ENCODE peak calls at places on chromosomes 2 and 18, in five cellular contexts. One of them, this sample, is unnamed.
A peak's percentile ranks its signal among the peaks of the same experiment; 100 is the strongest.

GRCh38 chr18:58512161-58512581 is 116.7 kb downstream of the ALPK2 start:
- DNase-seq in left ventricle myocardium inferior: no peak
- DNase-seq in PC-9: no peak
- DNase-seq in heart left ventricle: no peak
- DNase-seq in RWPE2: no peak
- DNase-seq in this sample: no peak

GRCh38 chr2:19187323-19188020 is 171.0 kb downstream of the OSR1 start:
- DNase-seq in heart left ventricle: no peak
- DNase-seq in PC-9: no peak
- DNase-seq in left ventricle myocardium inferior: no peak
- DNase-seq in RWPE2: no peak
- DNase-seq in this sample: no peak

GRCh38 chr2:9382604-9383235 is 40.6 kb downstream of the ITGB1BP1 start:
- DNase-seq in RWPE2: no peak
- DNase-seq in heart left ventricle: no peak
- DNase-seq in PC-9: no peak
- DNase-seq in left ventricle myocardium inferior: no peak
- DNase-seq in this sample: no peak

GRCh38 chr2:164739966-164740365 is 101.7 kb downstream of the COBLL1 start:
- DNase-seq in RWPE2: no peak
- DNase-seq in PC-9: no peak
- DNase-seq in left ventricle myocardium inferior: no peak
- DNase-seq in heart left ventricle: no peak
- DNase-seq in this sample: no peak

GRCh38 chr18:63253428-63254372 is 65.9 kb downstream of the BCL2 start:
- DNase-seq in RWPE2: no peak
- DNase-seq in heart left ventricle: no peak
- DNase-seq in left ventricle myocardium inferior: no peak
- DNase-seq in PC-9: no peak
- DNase-seq in this sample: no peak

GRCh38 chr18:76480913-76481312 is 14.1 kb downstream of the ZNF516 start:
- DNase-seq in RWPE2: no peak
- DNase-seq in heart left ventricle: no peak
- DNase-seq in left ventricle myocardium inferior: no peak
- DNase-seq in PC-9: no peak
- DNase-seq in this sample: peak; percentile 55

GRCh38 chr18:76620326-76620813 is 125.3 kb upstream of the ZNF516 start:
- DNase-seq in left ventricle myocardium inferior: peak; percentile 64
- DNase-seq in heart left ventricle: peak; percentile 60
- DNase-seq in PC-9: peak; percentile 45
- DNase-seq in RWPE2: no peak
- DNase-seq in this sample: peak; percentile 88

GRCh38 chr2:46493241-46493970 is 14.0 kb downstream of the TMEM247 start:
- DNase-seq in heart left ventricle: no peak
- DNase-seq in RWPE2: no peak
- DNase-seq in PC-9: no peak
- DNase-seq in left ventricle myocardium inferior: no peak
- DNase-seq in this sample: peak; percentile 34

GRCh38 chr2:117832905-117833613 is 18.6 kb downstream of the DDX18 start:
- DNase-seq in PC-9: peak; percentile 14
- DNase-seq in heart left ventricle: peak; percentile 26
- DNase-seq in left ventricle myocardium inferior: no peak
- DNase-seq in RWPE2: no peak
- DNase-seq in this sample: no peak

GRCh38 chr2:5991305-5991968 is 299.3 kb downstream of the SOX11 start:
- DNase-seq in heart left ventricle: no peak
- DNase-seq in left ventricle myocardium inferior: no peak
- DNase-seq in PC-9: no peak
- DNase-seq in RWPE2: no peak
- DNase-seq in this sample: no peak

GRCh38 chr2:62570861-62571698 is 65.1 kb upstream of the TMEM17 start:
- DNase-seq in left ventricle myocardium inferior: peak; percentile 21
- DNase-seq in RWPE2: no peak
- DNase-seq in PC-9: peak; percentile 25
- DNase-seq in heart left ventricle: no peak
- DNase-seq in this sample: no peak

GRCh38 chr2:196809260-196809659 is at the start of gene C2orf66:
- DNase-seq in RWPE2: no peak
- DNase-seq in PC-9: no peak
- DNase-seq in left ventricle myocardium inferior: no peak
- DNase-seq in heart left ventricle: no peak
- DNase-seq in this sample: no peak

GRCh38 chr18:48777737-48778111 is 173.0 kb downstream of the SMAD7 start:
- DNase-seq in heart left ventricle: no peak
- DNase-seq in PC-9: no peak
- DNase-seq in left ventricle myocardium inferior: no peak
- DNase-seq in RWPE2: no peak
- DNase-seq in this sample: peak; percentile 77

GRCh38 chr2:213443952-213444351 is 159.7 kb downstream of the SPAG16 start:
- DNase-seq in left ventricle myocardium inferior: no peak
- DNase-seq in PC-9: no peak
- DNase-seq in RWPE2: no peak
- DNase-seq in heart left ventricle: no peak
- DNase-seq in this sample: no peak

GRCh38 chr18:47397671-47398319 is 146.3 kb upstream of the SKOR2 start:
- DNase-seq in heart left ventricle: no peak
- DNase-seq in PC-9: no peak
- DNase-seq in left ventricle myocardium inferior: no peak
- DNase-seq in RWPE2: no peak
- DNase-seq in this sample: no peak

GRCh38 chr2:23475473-23475872 is 90.5 kb downstream of the KLHL29 start:
- DNase-seq in RWPE2: peak; percentile 8
- DNase-seq in heart left ventricle: no peak
- DNase-seq in left ventricle myocardium inferior: no peak
- DNase-seq in PC-9: no peak
- DNase-seq in this sample: no peak

GRCh38 chr18:46411862-46412690 is 244.9 kb downstream of the LOXHD1 start:
- DNase-seq in heart left ventricle: peak; percentile 58
- DNase-seq in left ventricle myocardium inferior: peak; percentile 39
- DNase-seq in PC-9: peak; percentile 23
- DNase-seq in RWPE2: no peak
- DNase-seq in this sample: peak; percentile 62

GRCh38 chr2:169393068-169393590 is 30.8 kb upstream of the LRP2 start:
- DNase-seq in PC-9: no peak
- DNase-seq in heart left ventricle: no peak
- DNase-seq in left ventricle myocardium inferior: no peak
- DNase-seq in RWPE2: no peak
- DNase-seq in this sample: no peak

GRCh38 chr2:172179045-172179742 is 76.5 kb upstream of the DLX2 start:
- DNase-seq in RWPE2: peak; percentile 71
- DNase-seq in left ventricle myocardium inferior: no peak
- DNase-seq in heart left ventricle: no peak
- DNase-seq in PC-9: peak; percentile 86
- DNase-seq in this sample: no peak

GRCh38 chr18:75244336-75244735 is 33.7 kb downstream of the TSHZ1 start:
- DNase-seq in left ventricle myocardium inferior: no peak
- DNase-seq in RWPE2: no peak
- DNase-seq in heart left ventricle: no peak
- DNase-seq in PC-9: no peak
- DNase-seq in this sample: no peak

GRCh38 chr2:234453216-234453615 is 43.7 kb downstream of the ARL4C start:
- DNase-seq in PC-9: no peak
- DNase-seq in left ventricle myocardium inferior: no peak
- DNase-seq in heart left ventricle: no peak
- DNase-seq in RWPE2: no peak
- DNase-seq in this sample: no peak

GRCh38 chr2:8882094-8882493 is 44.7 kb upstream of the KIDINS220 start:
- DNase-seq in RWPE2: no peak
- DNase-seq in PC-9: no peak
- DNase-seq in left ventricle myocardium inferior: no peak
- DNase-seq in heart left ventricle: no peak
- DNase-seq in this sample: no peak

GRCh38 chr18:47844828-47845227 is 85.6 kb downstream of the SMAD2 start:
- DNase-seq in heart left ventricle: no peak
- DNase-seq in RWPE2: no peak
- DNase-seq in left ventricle myocardium inferior: no peak
- DNase-seq in PC-9: no peak
- DNase-seq in this sample: no peak

GRCh38 chr2:222548997-222549396 is 106.9 kb downstream of the FARSB start:
- DNase-seq in heart left ventricle: no peak
- DNase-seq in PC-9: no peak
- DNase-seq in RWPE2: no peak
- DNase-seq in left ventricle myocardium inferior: no peak
- DNase-seq in this sample: no peak

GRCh38 chr2:1680222-1681016 is 63.9 kb downstream of the PXDN start:
- DNase-seq in PC-9: no peak
- DNase-seq in left ventricle myocardium inferior: no peak
- DNase-seq in RWPE2: no peak
- DNase-seq in heart left ventricle: no peak
- DNase-seq in this sample: peak; percentile 54

GRCh38 chr2:195613922-195614321 is 43.1 kb upstream of the SLC39A10 start:
- DNase-seq in RWPE2: no peak
- DNase-seq in heart left ventricle: no peak
- DNase-seq in left ventricle myocardium inferior: no peak
- DNase-seq in PC-9: peak; percentile 8
- DNase-seq in this sample: no peak

GRCh38 chr2:80519121-80519643 is 214.6 kb upstream of the LRRTM1 start:
- DNase-seq in PC-9: no peak
- DNase-seq in RWPE2: no peak
- DNase-seq in heart left ventricle: no peak
- DNase-seq in left ventricle myocardium inferior: no peak
- DNase-seq in this sample: no peak

GRCh38 chr2:127270663-127271062 is 23.3 kb downstream of the ERCC3 start:
- DNase-seq in PC-9: no peak
- DNase-seq in left ventricle myocardium inferior: no peak
- DNase-seq in RWPE2: no peak
- DNase-seq in heart left ventricle: no peak
- DNase-seq in this sample: no peak

GRCh38 chr18:12307871-12308385 is at the start of gene TUBB6:
- DNase-seq in heart left ventricle: peak; percentile 88
- DNase-seq in left ventricle myocardium inferior: peak; percentile 79
- DNase-seq in RWPE2: peak; percentile 75
- DNase-seq in PC-9: peak; percentile 60
- DNase-seq in this sample: peak; percentile 73

GRCh38 chr2:69968609-69969008 is 7.2 kb upstream of the ASPRV1 start:
- DNase-seq in left ventricle myocardium inferior: no peak
- DNase-seq in RWPE2: no peak
- DNase-seq in PC-9: no peak
- DNase-seq in heart left ventricle: no peak
- DNase-seq in this sample: no peak

DNA sequence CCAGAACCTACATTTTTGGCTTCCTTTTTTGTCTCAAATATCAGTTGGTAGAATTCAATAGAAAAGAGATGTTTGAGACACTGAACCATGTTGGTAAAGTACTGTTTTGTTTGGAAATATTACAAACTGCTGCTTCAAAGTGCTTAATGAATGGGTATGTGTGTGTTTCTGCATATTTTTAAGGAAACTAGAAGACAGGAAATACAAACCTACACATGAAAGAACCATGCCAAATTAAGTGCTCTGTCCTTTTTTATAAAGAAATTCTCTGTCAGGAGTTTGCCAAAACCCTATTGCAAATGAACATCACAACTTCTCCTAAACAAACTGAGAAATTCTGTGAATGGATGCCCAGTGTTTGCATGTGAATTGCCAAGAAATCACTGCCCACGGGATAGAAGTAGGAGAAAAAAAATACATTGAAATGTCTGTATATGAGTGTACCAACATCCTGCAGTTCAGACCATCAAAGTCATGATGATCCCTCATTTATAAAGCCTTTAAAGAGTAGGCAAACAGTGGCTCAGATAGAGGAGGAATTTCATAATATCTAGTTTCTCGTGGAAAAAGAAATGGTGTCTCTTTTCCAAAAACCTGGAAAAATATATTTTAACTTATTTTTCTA is 69.7 kb upstream of the RND3 start:
- DNase-seq in PC-9: no peak
- DNase-seq in heart left ventricle: no peak
- DNase-seq in left ventricle myocardium inferior: no peak
- DNase-seq in RWPE2: no peak
- DNase-seq in this sample: no peak
- H3K4me3 ChIP-seq in PC-9: no peak overlapping the region
- H3K4me3 ChIP-seq in heart left ventricle: no peak overlapping the region
- H3K4me3 ChIP-seq in left ventricle myocardium inferior: no peak overlapping the region
- H3K4me3 ChIP-seq in RWPE2: no peak overlapping the region
- H3K4me3 ChIP-seq in this sample: no peak overlapping the region

GRCh38 chr2:240998706-240999000 is 235 bp downstream of the SNED1 start:
- DNase-seq in PC-9: peak; percentile 40
- DNase-seq in left ventricle myocardium inferior: no peak
- DNase-seq in RWPE2: no peak
- DNase-seq in heart left ventricle: no peak
- DNase-seq in this sample: no peak
- H3K4me3 ChIP-seq in PC-9: peak overlapping the region; percentile 53
- H3K4me3 ChIP-seq in left ventricle myocardium inferior: peak overlapping the region; percentile 83
- H3K4me3 ChIP-seq in RWPE2: peak overlapping the region; percentile 30
- H3K4me3 ChIP-seq in heart left ventricle: peak overlapping the region; percentile 64
- H3K4me3 ChIP-seq in this sample: peak overlapping the region; percentile 71

GRCh38 chr18:79965119-79965902 is 868 bp downstream of the HSBP1L1 start:
- DNase-seq in left ventricle myocardium inferior: no peak
- DNase-seq in PC-9: peak; percentile 37
- DNase-seq in heart left ventricle: no peak
- DNase-seq in RWPE2: no peak
- DNase-seq in this sample: no peak
- H3K4me3 ChIP-seq in left ventricle myocardium inferior: peak overlapping the region; percentile 77
- H3K4me3 ChIP-seq in PC-9: peak overlapping the region; percentile 72
- H3K4me3 ChIP-seq in heart left ventricle: peak overlapping the region; percentile 64
- H3K4me3 ChIP-seq in RWPE2: peak overlapping the region; percentile 57
- H3K4me3 ChIP-seq in this sample: peak overlapping the region; percentile 71

GRCh38 chr2:218964041-218964771 is 4.7 kb downstream of the CDK5R2 start:
- DNase-seq in heart left ventricle: no peak
- DNase-seq in PC-9: peak; percentile 17
- DNase-seq in RWPE2: no peak
- DNase-seq in left ventricle myocardium inferior: no peak
- DNase-seq in this sample: no peak

GRCh38 chr2:218961229-218961628 is 1.8 kb downstream of the CDK5R2 start:
- DNase-seq in heart left ventricle: no peak
- DNase-seq in PC-9: no peak
- DNase-seq in left ventricle myocardium inferior: no peak
- DNase-seq in RWPE2: no peak
- DNase-seq in this sample: no peak

GRCh38 chr2:218963597-218963996 is 4.1 kb downstream of the CDK5R2 start:
- DNase-seq in left ventricle myocardium inferior: no peak
- DNase-seq in RWPE2: no peak
- DNase-seq in PC-9: no peak
- DNase-seq in heart left ventricle: no peak
- DNase-seq in this sample: no peak

GRCh38 chr2:218961651-218962570 is 2.4 kb downstream of the CDK5R2 start:
- DNase-seq in left ventricle myocardium inferior: no peak
- DNase-seq in PC-9: no peak
- DNase-seq in heart left ventricle: no peak
- DNase-seq in RWPE2: no peak
- DNase-seq in this sample: no peak

DNA sequence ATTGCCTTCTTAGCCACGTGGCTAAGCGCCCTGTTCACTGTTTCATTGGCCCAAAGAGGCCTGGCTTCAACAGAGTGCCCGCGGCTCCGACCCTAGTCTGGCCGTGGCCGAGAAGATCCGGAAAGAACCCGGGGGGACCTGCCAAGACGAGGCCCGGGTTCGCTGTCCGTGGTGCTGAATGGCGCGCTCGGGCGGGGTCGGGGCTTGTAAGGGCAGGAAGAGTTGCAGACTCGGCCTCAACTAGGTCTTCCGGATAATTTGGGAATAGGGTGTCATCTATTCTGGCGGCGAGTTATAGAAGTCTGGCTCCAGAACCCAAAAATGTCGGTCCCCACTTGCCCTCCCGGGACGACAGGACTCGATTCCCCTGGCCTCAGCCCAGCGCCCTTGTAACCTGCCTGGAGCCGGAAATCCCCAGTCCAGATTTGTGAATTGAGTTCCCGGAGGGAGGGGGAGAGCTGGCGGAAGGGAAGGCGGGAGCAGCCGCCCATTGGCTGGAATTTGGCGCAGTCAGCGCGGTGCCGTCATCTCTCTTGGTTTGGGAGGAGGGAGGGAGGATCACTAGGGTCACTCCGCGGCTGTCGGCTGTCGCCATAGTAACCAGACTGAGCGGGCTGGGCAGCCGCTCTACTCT is 3.5 kb downstream of the CDK5R2 start:
- DNase-seq in RWPE2: no peak
- DNase-seq in left ventricle myocardium inferior: peak; percentile 66
- DNase-seq in heart left ventricle: peak; percentile 71
- DNase-seq in PC-9: peak; percentile 70
- DNase-seq in this sample: no peak
- H3K4me3 ChIP-seq in RWPE2: no peak overlapping the region
- H3K4me3 ChIP-seq in left ventricle myocardium inferior: no peak overlapping the region
- H3K4me3 ChIP-seq in heart left ventricle: no peak overlapping the region
- H3K4me3 ChIP-seq in PC-9: no peak overlapping the region
- H3K4me3 ChIP-seq in this sample: no peak overlapping the region

This sample was measured in right atrium auricular region.